ENCODE peak calls at places on chromosome 12, in four cellular contexts. One of them, this sample, is unnamed.

GRCh38 chr12:6465467-6466183 is 4.9 kb downstream of the VAMP1 start:
- DNase-seq in heart left ventricle: no peak
- DNase-seq in H9: peak; percentile 67
- DNase-seq in transverse colon: peak; percentile 66
- DNase-seq in this sample: no peak

GRCh38 chr12:12890815-12891645 is at the start of gene GPRC5A:
- DNase-seq in transverse colon: peak; percentile 92
- DNase-seq in H9: peak; percentile 78
- DNase-seq in heart left ventricle: peak; percentile 85
- DNase-seq in this sample: peak; percentile 95

GRCh38 chr12:177980-178714 is 35.8 kb downstream of the SLC6A12 start:
- DNase-seq in transverse colon: no peak
- DNase-seq in heart left ventricle: no peak
- DNase-seq in H9: no peak
- DNase-seq in this sample: peak; percentile 49

GRCh38 chr12:76864791-76865400 is 13.9 kb downstream of the CSRP2 start:
- DNase-seq in H9: no peak
- DNase-seq in heart left ventricle: no peak
- DNase-seq in transverse colon: no peak
- DNase-seq in this sample: no peak

GRCh38 chr12:80053048-80053790 is 46.1 kb upstream of the OTOGL start:
- DNase-seq in H9: no peak
- DNase-seq in transverse colon: peak; percentile 54
- DNase-seq in heart left ventricle: peak; percentile 74
- DNase-seq in this sample: peak; percentile 89

GRCh38 chr12:116610971-116611541 is 51.9 kb downstream of the MAP1LC3B2 start:
- DNase-seq in H9: no peak
- DNase-seq in transverse colon: no peak
- DNase-seq in heart left ventricle: peak; percentile 49
- DNase-seq in this sample: peak; percentile 43

GRCh38 chr12:124278389-124279101 is 16.3 kb upstream of the RFLNA start:
- DNase-seq in heart left ventricle: no peak
- DNase-seq in transverse colon: no peak
- DNase-seq in H9: no peak
- DNase-seq in this sample: no peak

GRCh38 chr12:71980543-71980942 is 41.9 kb downstream of the TPH2 start:
- DNase-seq in heart left ventricle: no peak
- DNase-seq in transverse colon: no peak
- DNase-seq in H9: no peak
- DNase-seq in this sample: no peak

GRCh38 chr12:98644433-98644711 is 216 bp downstream of the IKBIP start:
- DNase-seq in H9: peak; percentile 79
- DNase-seq in heart left ventricle: no peak
- DNase-seq in transverse colon: peak; percentile 29
- DNase-seq in this sample: no peak

GRCh38 chr12:14618990-14619389 is 51.3 kb upstream of the PLBD1 start:
- DNase-seq in transverse colon: no peak
- DNase-seq in H9: no peak
- DNase-seq in heart left ventricle: no peak
- DNase-seq in this sample: no peak

GRCh38 chr12:71011261-71011660 is 90.7 kb upstream of the PTPRR start:
- DNase-seq in heart left ventricle: no peak
- DNase-seq in transverse colon: no peak
- DNase-seq in H9: no peak
- DNase-seq in this sample: no peak

GRCh38 chr12:18363321-18363720 is 102.0 kb downstream of the PIK3C2G start:
- DNase-seq in H9: no peak
- DNase-seq in transverse colon: no peak
- DNase-seq in heart left ventricle: no peak
- DNase-seq in this sample: no peak

GRCh38 chr12:127025545-127025944 is 1241.4 kb upstream of the TMEM132C start:
- DNase-seq in transverse colon: no peak
- DNase-seq in H9: no peak
- DNase-seq in heart left ventricle: no peak
- DNase-seq in this sample: no peak

GRCh38 chr12:85277900-85278597 is 2.0 kb upstream of the ALX1 start:
- DNase-seq in transverse colon: peak; percentile 12
- DNase-seq in H9: peak; percentile 74
- DNase-seq in heart left ventricle: no peak
- DNase-seq in this sample: peak; percentile 13
- H3K27me3 ChIP-seq in transverse colon: peaks cover 100% of the 10 kb centered on the region
- H3K27me3 ChIP-seq in H9: peaks cover 54% of the 10 kb centered on the region
- H3K27me3 ChIP-seq in heart left ventricle: peaks cover 100% of the 10 kb centered on the region
- H3K27me3 ChIP-seq in this sample: peaks cover 9% of the 10 kb centered on the region

GRCh38 chr12:57465030-57465746 is 5.6 kb downstream of the GLI1 start:
- DNase-seq in transverse colon: no peak
- DNase-seq in H9: peak; percentile 25
- DNase-seq in heart left ventricle: no peak
- DNase-seq in this sample: no peak

GRCh38 chr12:57461904-57462306 is 2.3 kb downstream of the GLI1 start:
- DNase-seq in transverse colon: no peak
- DNase-seq in H9: no peak
- DNase-seq in heart left ventricle: no peak
- DNase-seq in this sample: no peak

GRCh38 chr12:57465747-57466505 is 6.3 kb downstream of the GLI1 start:
- DNase-seq in heart left ventricle: no peak
- DNase-seq in H9: peak; percentile 17
- DNase-seq in transverse colon: no peak
- DNase-seq in this sample: no peak

GRCh38 chr12:57462307-57463253 is 3.0 kb downstream of the GLI1 start:
- DNase-seq in H9: peak; percentile 98
- DNase-seq in transverse colon: peak; percentile 91
- DNase-seq in heart left ventricle: peak; percentile 85
- DNase-seq in this sample: peak; percentile 93

GRCh38 chr12:57464569-57464968 is 5.0 kb downstream of the GLI1 start:
- DNase-seq in H9: peak; percentile 25
- DNase-seq in transverse colon: no peak
- DNase-seq in heart left ventricle: no peak
- DNase-seq in this sample: no peak
- H3K27me3 ChIP-seq in H9: no peaks in the 10 kb centered on the region
- H3K27me3 ChIP-seq in transverse colon: peaks cover 38% of the 10 kb centered on the region
- H3K27me3 ChIP-seq in heart left ventricle: peaks cover 9% of the 10 kb centered on the region
- H3K27me3 ChIP-seq in this sample: no peaks in the 10 kb centered on the region

GRCh38 chr12:114686421-114687268 is 2.7 kb upstream of the TBX3 start:
- DNase-seq in transverse colon: no peak
- DNase-seq in heart left ventricle: no peak
- DNase-seq in H9: peak; percentile 52
- DNase-seq in this sample: no peak

GRCh38 chr12:114684098-114684869 is at the start of gene TBX3:
- DNase-seq in H9: peak; percentile 98
- DNase-seq in transverse colon: peak; percentile 95
- DNase-seq in heart left ventricle: peak; percentile 96
- DNase-seq in this sample: peak; percentile 95

GRCh38 chr12:114684870-114685273 is 897 bp upstream of the TBX3 start:
- DNase-seq in H9: no peak
- DNase-seq in heart left ventricle: no peak
- DNase-seq in transverse colon: no peak
- DNase-seq in this sample: no peak

GRCh38 chr12:114685869-114686268 is 1.9 kb upstream of the TBX3 start:
- DNase-seq in H9: peak; percentile 53
- DNase-seq in heart left ventricle: no peak
- DNase-seq in transverse colon: no peak
- DNase-seq in this sample: no peak

DNA sequence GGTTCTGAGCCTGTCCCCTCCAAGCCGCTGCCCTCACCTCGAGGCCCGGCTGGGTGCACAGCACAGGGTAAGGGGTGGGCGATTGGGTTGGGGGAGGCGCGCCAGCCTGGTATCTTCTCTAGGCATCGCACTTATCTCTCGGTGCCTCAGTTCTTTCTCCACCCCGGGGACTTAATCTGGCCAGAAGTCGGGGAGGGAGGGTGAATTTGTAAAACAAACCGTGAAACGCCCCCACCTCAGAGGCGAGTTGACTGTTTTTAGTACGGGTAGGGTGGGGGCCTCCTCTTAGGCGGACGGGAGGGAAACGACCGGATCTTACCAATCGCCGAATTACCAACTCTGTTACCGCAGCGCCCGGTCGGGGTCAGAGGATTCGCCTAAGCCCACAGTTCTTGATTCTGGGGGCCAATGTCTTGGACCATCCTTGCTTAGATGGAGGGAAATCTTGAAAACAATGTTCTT is 1.4 kb upstream of the TBX3 start:
- DNase-seq in transverse colon: no peak
- DNase-seq in heart left ventricle: no peak
- DNase-seq in H9: peak; percentile 50
- DNase-seq in this sample: no peak
- H3K27me3 ChIP-seq in transverse colon: peaks cover 58% of the 10 kb centered on the region
- H3K27me3 ChIP-seq in heart left ventricle: peaks cover 83% of the 10 kb centered on the region
- H3K27me3 ChIP-seq in H9: peaks cover 86% of the 10 kb centered on the region
- H3K27me3 ChIP-seq in this sample: no peaks in the 10 kb centered on the region

DNA sequence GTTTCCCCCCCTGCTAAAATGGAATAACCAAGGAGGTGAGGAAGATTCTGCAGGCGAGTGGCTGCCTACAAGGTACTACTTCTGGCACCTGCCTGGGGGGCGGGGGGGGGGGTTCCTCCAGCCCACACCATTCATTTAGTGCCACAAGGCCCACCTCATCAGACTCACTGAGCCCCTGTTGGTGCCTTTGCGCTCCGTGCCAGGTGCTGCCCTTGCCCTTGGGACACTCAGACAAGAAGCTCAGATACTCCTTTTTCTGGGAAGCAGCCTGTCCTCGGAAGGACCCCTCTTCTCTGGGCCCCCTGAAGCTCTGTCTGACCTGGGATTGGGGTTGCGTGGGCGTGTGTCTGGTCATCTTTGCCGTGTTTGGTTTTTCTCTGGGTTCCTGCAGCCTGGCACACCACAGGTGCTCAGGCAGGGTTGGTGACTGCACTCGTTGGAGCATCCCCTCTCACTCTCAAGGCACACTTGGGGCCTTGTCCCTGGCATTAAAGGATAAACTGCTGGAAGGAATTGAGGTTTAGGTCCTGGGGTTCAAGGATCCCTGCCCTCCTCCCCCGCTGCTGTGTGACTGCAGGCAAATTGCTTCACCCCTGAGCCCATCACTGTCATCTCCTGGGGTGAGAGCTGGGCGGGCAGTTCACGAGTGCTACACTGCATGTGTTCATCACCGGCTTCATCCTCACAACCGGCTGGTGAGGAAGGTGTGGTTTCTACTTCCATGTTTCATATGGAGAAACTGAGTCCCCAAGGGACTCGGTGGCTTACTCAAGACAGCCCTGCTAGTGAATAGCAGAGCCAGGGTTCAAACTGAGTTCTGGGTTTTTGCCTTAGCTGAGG is 16.9 kb downstream of the FAM222A start:
- DNase-seq in transverse colon: no peak
- DNase-seq in H9: no peak
- DNase-seq in heart left ventricle: peak; percentile 12
- DNase-seq in this sample: no peak
- H3K27me3 ChIP-seq in transverse colon: no peaks in the 10 kb centered on the region
- H3K27me3 ChIP-seq in H9: no peaks in the 10 kb centered on the region
- H3K27me3 ChIP-seq in heart left ventricle: peaks cover 6% of the 10 kb centered on the region
- H3K27me3 ChIP-seq in this sample: no peaks in the 10 kb centered on the region

DNA sequence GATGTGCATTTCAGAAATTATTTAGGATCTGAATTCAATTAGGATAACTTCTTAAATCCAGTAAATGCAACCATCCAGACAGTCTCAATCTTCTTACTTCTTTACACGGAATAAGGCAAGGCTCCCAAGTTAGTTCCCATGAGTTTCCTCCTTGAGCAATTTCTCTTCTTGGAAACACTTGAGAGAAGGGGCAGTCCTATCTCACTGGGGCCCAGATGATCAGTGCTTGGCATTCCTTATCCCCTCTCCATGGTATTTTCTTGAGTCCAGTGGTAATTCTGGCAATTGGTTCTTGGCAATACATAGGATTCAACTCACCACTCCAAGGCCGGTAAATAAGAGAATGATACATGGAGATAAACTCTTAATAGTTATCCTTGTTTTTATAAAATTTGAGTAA is 87.1 kb upstream of the PTHLH start:
- DNase-seq in H9: no peak
- DNase-seq in transverse colon: no peak
- DNase-seq in heart left ventricle: no peak
- DNase-seq in this sample: no peak
- H3K27me3 ChIP-seq in H9: no peaks in the 10 kb centered on the region
- H3K27me3 ChIP-seq in transverse colon: no peaks in the 10 kb centered on the region
- H3K27me3 ChIP-seq in heart left ventricle: no peaks in the 10 kb centered on the region
- H3K27me3 ChIP-seq in this sample: no peaks in the 10 kb centered on the region

GRCh38 chr12:3545121-3545796 is 54.3 kb downstream of the PRMT8 start:
- DNase-seq in transverse colon: no peak
- DNase-seq in heart left ventricle: no peak
- DNase-seq in H9: peak; percentile 8
- DNase-seq in this sample: no peak
- H3K27me3 ChIP-seq in transverse colon: no peaks in the 10 kb centered on the region
- H3K27me3 ChIP-seq in heart left ventricle: peaks cover 11% of the 10 kb centered on the region
- H3K27me3 ChIP-seq in H9: no peaks in the 10 kb centered on the region
- H3K27me3 ChIP-seq in this sample: no peaks in the 10 kb centered on the region

GRCh38 chr12:4809449-4810218 is 89.4 kb downstream of the GALNT8 start:
- DNase-seq in heart left ventricle: no peak
- DNase-seq in transverse colon: no peak
- DNase-seq in H9: peak; percentile 65
- DNase-seq in this sample: peak; percentile 53
- H3K27me3 ChIP-seq in heart left ventricle: peaks cover 49% of the 10 kb centered on the region
- H3K27me3 ChIP-seq in transverse colon: peaks cover 76% of the 10 kb centered on the region
- H3K27me3 ChIP-seq in H9: peaks cover 26% of the 10 kb centered on the region
- H3K27me3 ChIP-seq in this sample: no peaks in the 10 kb centered on the region